ENCODE peak calls at places on chromosomes 13 and 19, in nine cellular contexts. D, C, F, Y, E, X, V, U and N are unnamed samples.

GRCh38 chr19:51000981-51001380 is 423 bp downstream of the KLK8 start:
- DNase-seq in F (no peak), X (no peak), C (no peak), Y (no peak), D (no peak), U (no peak), V (no peak), E (no peak), N (no peak)

GRCh38 chr13:23510979-23511735 is 59.1 kb upstream of the TNFRSF19 start:
- DNase-seq in V (peak), E (no peak), C (no peak), Y (no peak), D (no peak), F (peak), U (no peak), X (peak), N (no peak)

GRCh38 chr19:55986487-55986886 is at the start of gene NLRP5:
- DNase-seq in E (no peak), Y (no peak), X (peak), C (no peak), U (no peak), D (no peak), V (no peak), F (no peak), N (no peak)

GRCh38 chr13:28324181-28324789 is 170.6 kb downstream of the FLT1 start:
- DNase-seq in C (peak), V (peak), F (peak), D (peak), E (peak), U (no peak), X (peak), Y (peak), N (peak)

GRCh38 chr13:25648996-25649633 is 277.3 kb downstream of the ATP8A2 start:
- DNase-seq in C (no peak), V (no peak), F (no peak), U (no peak), E (peak), Y (no peak), X (no peak), D (no peak), N (no peak)

GRCh38 chr13:33953781-33954180 is 135.8 kb downstream of the RFC3 start:
- DNase-seq in E (no peak), C (no peak), U (no peak), Y (no peak), F (no peak), X (no peak), D (no peak), V (no peak), N (no peak)

GRCh38 chr13:41127746-41128145 is 4.9 kb downstream of the KBTBD6 start:
- DNase-seq in U (no peak), Y (no peak), F (no peak), C (no peak), E (no peak), X (no peak), D (no peak), V (no peak), N (no peak)

GRCh38 chr13:79860757-79861156 is 379.8 kb downstream of the NDFIP2 start:
- DNase-seq in E (no peak), X (no peak), V (no peak), Y (no peak), U (no peak), D (no peak), F (no peak), C (no peak), N (no peak)

GRCh38 chr13:26017932-26018690 is 33.7 kb downstream of the SHISA2 start:
- DNase-seq in E (no peak), U (no peak), F (no peak), V (peak), C (no peak), X (no peak), Y (no peak), D (no peak), N (no peak)

GRCh38 chr19:778910-779653 is 18.2 kb upstream of the PTBP1 start:
- DNase-seq in V (no peak), D (peak), U (no peak), X (no peak), E (peak), Y (peak), C (no peak), F (no peak), N (peak)

GRCh38 chr13:99386911-99387788 is 80.0 kb upstream of the GPR183 start:
- DNase-seq in V (peak), U (peak), Y (peak), D (peak), E (peak), X (peak), F (peak), C (peak), N (peak)

GRCh38 chr13:101454767-101455166 is 2.3 kb downstream of the ITGBL1 start:
- DNase-seq in E (no peak), Y (no peak), V (no peak), X (no peak), U (no peak), C (no peak), F (no peak), D (no peak), N (no peak)

GRCh38 chr13:50580684-50581305 is 262.7 kb downstream of the DLEU7 start:
- DNase-seq in U (no peak), F (no peak), D (no peak), X (no peak), E (no peak), C (peak), Y (no peak), V (no peak), N (no peak)

GRCh38 chr19:33311326-33311682 is 9.0 kb upstream of the CEBPA start:
- DNase-seq in F (no peak), X (no peak), V (no peak), Y (no peak), E (peak), U (no peak), D (no peak), C (no peak), N (no peak)

GRCh38 chr13:41813426-41813825 is 147.5 kb downstream of the VWA8 start:
- DNase-seq in U (no peak), D (no peak), F (no peak), X (no peak), V (no peak), Y (no peak), E (no peak), C (no peak), N (no peak)

GRCh38 chr13:39982745-39983144 is 327.3 kb downstream of the COG6 start:
- DNase-seq in C (no peak), F (no peak), Y (no peak), U (no peak), V (no peak), X (no peak), E (no peak), D (no peak), N (no peak)

GRCh38 chr13:99949657-99950413 is 21.7 kb downstream of the ZIC5 start:
- DNase-seq in V (peak), C (no peak), Y (no peak), U (no peak), E (no peak), D (no peak), X (no peak), F (no peak), N (no peak)

GRCh38 chr13:89577301-89577700 is 1770.2 kb upstream of the MIR17HG start:
- DNase-seq in E (no peak), D (no peak), C (no peak), V (no peak), F (no peak), U (no peak), X (no peak), Y (no peak), N (no peak)

GRCh38 chr19:52270266-52270885 is 989 bp downstream of the ZNF766 start:
- DNase-seq in D (no peak), X (no peak), U (no peak), Y (no peak), V (no peak), C (no peak), F (peak), E (peak), N (peak)

GRCh38 chr19:29851769-29852521 is 40.2 kb downstream of the CCNE1 start:
- DNase-seq in V (no peak), U (no peak), Y (no peak), D (no peak), E (no peak), F (no peak), X (no peak), C (no peak), N (no peak)

GRCh38 chr19:14434543-14435319 is 1.6 kb downstream of the PKN1 start:
- DNase-seq in F (no peak), Y (no peak), D (peak), U (peak), V (peak), C (peak), X (no peak), E (peak), N (peak)

GRCh38 chr13:49300716-49301589 is 53.2 kb downstream of the CDADC1 start:
- DNase-seq in V (peak), D (peak), E (peak), C (peak), U (peak), F (peak), X (peak), Y (peak), N (peak)

GRCh38 chr13:48875071-48875470 is 100.6 kb upstream of the FNDC3A start:
- DNase-seq in Y (no peak), U (no peak), D (no peak), C (no peak), X (no peak), F (no peak), V (no peak), E (no peak), N (no peak)

GRCh38 chr19:47247308-47247990 is 8.9 kb upstream of the CCDC9 start:
- DNase-seq in C (peak), U (peak), F (no peak), E (peak), X (no peak), D (peak), Y (peak), V (peak), N (no peak)

GRCh38 chr19:35935911-35936737 is at the start of gene LRFN3:
- DNase-seq in D (peak), V (peak), E (peak), U (peak), X (peak), C (peak), F (peak), Y (peak), N (peak)

GRCh38 chr13:66405908-66406802 is 824.0 kb downstream of the PCDH9 start:
- DNase-seq in V (no peak), D (no peak), X (no peak), E (no peak), C (no peak), Y (no peak), U (no peak), F (no peak), N (no peak)

GRCh38 chr19:33432408-33433170 is 59.1 kb downstream of the CEBPG start:
- DNase-seq in V (no peak), U (peak), F (no peak), E (no peak), C (peak), Y (no peak), D (no peak), X (no peak), N (no peak)

GRCh38 chr13:80239571-80240255 is 101.2 kb downstream of the SPRY2 start:
- DNase-seq in D (no peak), X (no peak), F (no peak), U (no peak), V (no peak), C (no peak), E (no peak), Y (no peak), N (no peak)

GRCh38 chr19:45050036-45050435 is 11.2 kb downstream of the CLASRP start:
- DNase-seq in X (no peak), E (no peak), F (no peak), C (no peak), Y (no peak), U (no peak), D (no peak), V (no peak), N (no peak)

GRCh38 chr13:113327766-113328391 is 30.8 kb downstream of the LAMP1 start:
- DNase-seq in X (no peak), Y (no peak), F (no peak), D (no peak), U (no peak), E (no peak), C (no peak), V (no peak), N (no peak)

GRCh38 chr19:903266-903797 is 9.7 kb downstream of the R3HDM4 start:
- DNase-seq in D (no peak), E (no peak), U (no peak), F (no peak), X (no peak), V (no peak), Y (no peak), C (no peak), N (no peak)

DNA sequence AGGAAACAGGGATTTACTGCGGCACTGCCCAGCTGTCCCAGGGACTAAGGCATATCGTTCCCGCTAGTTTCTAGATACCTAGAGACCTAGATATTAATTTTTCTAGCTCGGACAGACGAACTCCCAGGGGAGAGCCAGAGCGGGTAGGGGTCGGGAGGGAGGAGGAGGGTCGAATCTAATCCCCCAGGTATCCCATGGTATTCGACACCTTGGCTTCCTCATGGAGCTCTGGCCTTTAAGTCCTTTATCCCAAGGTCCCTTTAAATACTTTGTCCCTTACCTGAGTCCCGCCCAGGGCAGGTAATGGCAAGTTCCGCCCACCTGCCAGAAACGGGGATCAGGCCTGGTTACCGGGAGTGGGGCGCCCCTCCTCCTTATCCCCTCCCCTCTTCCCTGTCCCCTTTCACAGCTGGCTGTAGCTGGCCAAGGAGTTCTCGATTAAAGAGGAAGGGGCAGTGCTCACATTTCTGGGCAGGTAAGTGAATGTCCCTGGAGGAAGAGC is at the start of gene PRRG2:
- DNase-seq in X (peak), E (peak), C (no peak), V (no peak), U (peak), Y (no peak), F (no peak), D (no peak), N (no peak)
- TF ChIP-seq POLR2A in X (no peak), E (no peak), C (no peak), V (no peak), U (peak), Y (no peak), F (no peak), D (no peak), N (no peak)

GRCh38 chr19:13098291-13099072 is 4.2 kb downstream of the LYL1 start:
- DNase-seq in V (no peak), D (no peak), E (peak), U (peak), C (peak), F (no peak), X (no peak), Y (no peak), N (no peak)

GRCh38 chr19:13100871-13101589 is 1.6 kb downstream of the LYL1 start:
- DNase-seq in Y (no peak), V (no peak), E (peak), X (no peak), C (peak), U (no peak), D (no peak), F (no peak), N (no peak)

GRCh38 chr19:13100031-13100588 is 2.5 kb downstream of the LYL1 start:
- DNase-seq in F (peak), X (no peak), C (peak), E (peak), U (no peak), D (no peak), Y (no peak), V (no peak), N (peak)

GRCh38 chr19:13097331-13098258 is 5.1 kb downstream of the LYL1 start:
- DNase-seq in E (peak), F (no peak), X (no peak), U (no peak), C (peak), Y (peak), V (peak), D (no peak), N (no peak)

DNA sequence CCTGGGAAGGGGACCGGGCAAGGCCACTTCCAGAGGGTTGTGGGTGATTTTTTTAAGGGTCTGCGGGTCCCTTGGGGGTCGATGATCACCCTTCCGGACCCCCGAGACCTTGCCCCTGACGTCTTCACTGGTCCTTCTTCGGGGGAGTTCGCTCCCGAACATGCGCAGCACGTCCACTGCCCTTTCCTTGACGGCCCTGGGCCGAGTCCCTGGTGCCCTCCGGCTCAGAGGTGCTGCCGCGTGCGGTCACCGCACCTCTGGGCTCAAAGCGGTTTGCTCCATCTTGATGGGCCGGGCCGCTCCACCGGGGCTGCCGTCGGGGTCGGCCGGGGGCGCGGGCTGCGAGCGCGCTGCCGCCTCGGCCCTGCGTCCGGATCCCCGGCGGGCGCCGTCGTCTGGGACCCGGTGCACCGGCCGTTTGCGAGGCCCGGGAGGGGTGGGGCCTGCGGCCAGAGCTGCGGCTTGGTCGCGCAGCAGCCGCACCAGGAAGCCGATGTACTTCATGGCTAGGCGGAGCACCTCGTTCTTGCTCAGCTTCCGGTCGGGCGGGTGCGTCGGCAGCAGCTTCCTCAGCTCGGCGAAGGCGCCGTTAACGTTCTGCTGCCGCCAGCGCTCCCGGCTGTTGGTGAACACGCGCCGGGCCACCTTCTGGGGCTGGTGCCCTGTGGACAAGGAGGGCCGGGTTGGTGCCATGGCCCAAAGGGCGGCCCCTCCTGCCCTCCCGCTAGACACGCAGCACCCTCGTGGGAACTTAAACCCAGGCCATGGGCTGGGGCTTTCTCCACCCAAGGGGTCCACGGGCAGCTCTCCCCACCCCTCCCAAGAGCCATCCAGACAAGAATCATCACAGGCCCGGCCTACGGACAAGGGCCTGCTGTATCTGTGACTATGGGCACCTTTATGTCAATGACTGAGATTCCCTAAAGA is 3.3 kb downstream of the LYL1 start:
- DNase-seq in D (no peak), Y (peak), X (no peak), U (peak), C (peak), V (peak), F (peak), E (peak), N (no peak)
- TF ChIP-seq POLR2A in D (no peak), Y (no peak), X (no peak), U (peak), C (no peak), V (no peak), F (no peak), E (no peak), N (no peak)

DNA sequence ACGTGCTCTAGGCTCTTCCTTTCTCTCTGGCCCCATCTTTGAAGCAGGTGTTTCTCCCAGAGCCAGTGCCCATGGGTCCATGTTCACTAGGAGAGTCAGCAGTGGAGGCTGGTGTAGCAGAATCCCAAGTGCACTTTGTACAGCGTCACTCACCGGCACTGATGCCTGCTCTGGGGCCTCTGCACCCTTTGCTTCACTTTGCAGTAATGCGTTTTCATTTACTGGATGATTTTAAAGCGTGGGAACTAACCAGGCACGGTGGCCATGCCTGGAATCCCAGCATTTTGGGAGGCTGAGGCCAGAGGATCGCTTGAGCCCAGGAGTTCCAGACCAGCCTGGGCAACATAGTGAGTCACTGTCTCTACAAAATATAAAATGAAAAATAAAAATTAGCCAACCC is 30.7 kb downstream of the SLC25A42 start:
- DNase-seq in Y (no peak), X (no peak), E (no peak), U (no peak), C (no peak), F (no peak), V (no peak), D (no peak), N (no peak)
- TF ChIP-seq POLR2A in Y (no peak), X (no peak), E (no peak), U (no peak), C (no peak), F (no peak), V (no peak), D (no peak), N (no peak)

DNA sequence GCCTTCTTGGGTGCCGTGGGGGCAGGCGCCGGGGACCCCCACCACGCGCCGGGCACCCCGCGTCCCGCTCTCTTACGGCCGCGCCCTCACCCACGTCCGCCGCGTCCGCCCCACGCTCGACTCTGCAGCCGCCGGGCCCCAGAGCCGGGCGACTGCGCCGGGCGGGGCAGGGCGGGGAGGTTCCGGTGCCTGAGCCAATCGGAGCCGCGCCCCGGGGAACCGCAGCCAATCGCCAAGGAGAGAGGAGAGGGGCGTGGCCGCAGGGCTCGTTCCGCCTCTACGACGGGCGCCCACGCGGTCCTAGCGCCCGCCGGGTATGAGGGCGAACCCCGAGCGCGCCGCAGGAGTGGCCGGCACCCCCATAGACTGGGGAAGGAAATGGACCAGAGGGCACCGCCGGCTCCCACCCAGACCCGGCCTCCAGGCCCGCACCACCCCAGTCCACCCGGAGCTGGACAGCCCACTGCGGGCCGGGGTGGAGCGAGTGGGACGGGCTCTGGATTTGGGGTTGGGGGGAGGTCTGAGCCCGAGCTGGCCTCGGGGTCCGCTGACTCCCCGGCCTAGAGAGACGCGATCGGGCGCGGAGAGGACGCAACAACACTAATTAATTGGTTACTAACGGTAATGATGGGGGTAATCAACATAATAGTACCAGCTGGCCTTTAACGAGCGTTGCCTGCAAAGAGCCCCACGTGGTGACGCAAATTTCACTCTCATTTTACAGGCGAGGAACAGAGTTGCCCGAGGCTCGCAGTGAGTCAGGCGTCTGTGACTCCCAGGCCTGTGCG is at the start of gene MFSD12:
- DNase-seq in C (peak), E (peak), F (peak), X (peak), V (peak), Y (peak), U (peak), D (peak), N (peak)
- TF ChIP-seq POLR2A in C (no peak), E (no peak), F (peak), X (peak), V (peak), Y (peak), U (peak), D (peak), N (peak)

GRCh38 chr19:54045771-54046170 is 17.9 kb downstream of the VSTM1 start:
- DNase-seq in D (no peak), E (no peak), C (no peak), Y (no peak), F (no peak), V (no peak), X (no peak), U (no peak), N (no peak)

GRCh38 chr19:54042989-54043388 is 20.7 kb downstream of the VSTM1 start:
- DNase-seq in X (no peak), Y (no peak), V (no peak), F (no peak), E (no peak), U (no peak), D (no peak), C (no peak), N (no peak)

GRCh38 chr19:54041969-54042606 is 21.6 kb downstream of the VSTM1 start:
- DNase-seq in E (no peak), U (no peak), D (no peak), X (no peak), C (no peak), F (no peak), Y (no peak), V (no peak), N (peak)

GRCh38 chr19:54047626-54048025 is 16.1 kb downstream of the VSTM1 start:
- DNase-seq in U (no peak), C (no peak), E (no peak), Y (no peak), D (no peak), F (no peak), V (no peak), X (no peak), N (no peak)
- TF ChIP-seq POLR2A in U (no peak), C (no peak), E (no peak), Y (no peak), D (no peak), F (no peak), V (no peak), X (no peak), N (no peak)